ENCODE peak calls at places on chromosomes 1 and 21, in eight cellular contexts. One of them, this sample, is unnamed.

GRCh38 chr1:77742011-77742555 is 17.6 kb downstream of the USP33 start:
- DNase-seq in activated naive CD4-positive, alpha-beta T cell treated with anti-CD3 and anti-CD28 coated beads for 36 hours: no peak
- DNase-seq in cardiac septum: no peak
- DNase-seq in neuronal stem cell: no peak
- DNase-seq in ovary: no peak
- DNase-seq in fibroblast of gingiva: no peak
- DNase-seq in stimulated activated CD4-positive, alpha-beta T cell treated with anti-CD3 and anti-CD28 coated beads, Interleukin-4, amount 100 ng/mL, for 24 hours: no peak
- DNase-seq in upper lobe of right lung: no peak
- DNase-seq in this sample: no peak

GRCh38 chr1:177256153-177256814 is 85.5 kb downstream of the BRINP2 start:
- DNase-seq in activated naive CD4-positive, alpha-beta T cell treated with anti-CD3 and anti-CD28 coated beads for 36 hours: peak
- DNase-seq in cardiac septum: no peak
- DNase-seq in neuronal stem cell: peak
- DNase-seq in ovary: peak
- DNase-seq in fibroblast of gingiva: peak
- DNase-seq in stimulated activated CD4-positive, alpha-beta T cell treated with anti-CD3 and anti-CD28 coated beads, Interleukin-4, amount 100 ng/mL, for 24 hours: no peak
- DNase-seq in upper lobe of right lung: peak
- DNase-seq in this sample: peak

GRCh38 chr1:198699167-198700015 is 60.6 kb downstream of the PTPRC start:
- DNase-seq in activated naive CD4-positive, alpha-beta T cell treated with anti-CD3 and anti-CD28 coated beads for 36 hours: peak
- DNase-seq in cardiac septum: no peak
- DNase-seq in neuronal stem cell: peak
- DNase-seq in ovary: no peak
- DNase-seq in fibroblast of gingiva: no peak
- DNase-seq in stimulated activated CD4-positive, alpha-beta T cell treated with anti-CD3 and anti-CD28 coated beads, Interleukin-4, amount 100 ng/mL, for 24 hours: peak
- DNase-seq in upper lobe of right lung: peak
- DNase-seq in this sample: peak

GRCh38 chr1:38783659-38784229 is 75.8 kb downstream of the RRAGC start:
- DNase-seq in activated naive CD4-positive, alpha-beta T cell treated with anti-CD3 and anti-CD28 coated beads for 36 hours: no peak
- DNase-seq in cardiac septum: no peak
- DNase-seq in neuronal stem cell: no peak
- DNase-seq in ovary: no peak
- DNase-seq in fibroblast of gingiva: no peak
- DNase-seq in stimulated activated CD4-positive, alpha-beta T cell treated with anti-CD3 and anti-CD28 coated beads, Interleukin-4, amount 100 ng/mL, for 24 hours: no peak
- DNase-seq in upper lobe of right lung: no peak
- DNase-seq in this sample: no peak

GRCh38 chr1:47547753-47548152 is 109.9 kb downstream of the FOXD2 start:
- DNase-seq in activated naive CD4-positive, alpha-beta T cell treated with anti-CD3 and anti-CD28 coated beads for 36 hours: no peak
- DNase-seq in cardiac septum: no peak
- DNase-seq in neuronal stem cell: no peak
- DNase-seq in ovary: no peak
- DNase-seq in fibroblast of gingiva: no peak
- DNase-seq in stimulated activated CD4-positive, alpha-beta T cell treated with anti-CD3 and anti-CD28 coated beads, Interleukin-4, amount 100 ng/mL, for 24 hours: no peak
- DNase-seq in upper lobe of right lung: no peak
- DNase-seq in this sample: no peak

GRCh38 chr1:197736689-197737088 is 38.6 kb downstream of the DENND1B start:
- DNase-seq in activated naive CD4-positive, alpha-beta T cell treated with anti-CD3 and anti-CD28 coated beads for 36 hours: no peak
- DNase-seq in cardiac septum: no peak
- DNase-seq in neuronal stem cell: no peak
- DNase-seq in ovary: no peak
- DNase-seq in fibroblast of gingiva: peak
- DNase-seq in stimulated activated CD4-positive, alpha-beta T cell treated with anti-CD3 and anti-CD28 coated beads, Interleukin-4, amount 100 ng/mL, for 24 hours: no peak
- DNase-seq in upper lobe of right lung: no peak
- DNase-seq in this sample: no peak

GRCh38 chr21:32603131-32603530 is 9.0 kb downstream of the CFAP298 start:
- DNase-seq in activated naive CD4-positive, alpha-beta T cell treated with anti-CD3 and anti-CD28 coated beads for 36 hours: no peak
- DNase-seq in cardiac septum: no peak
- DNase-seq in neuronal stem cell: no peak
- DNase-seq in ovary: no peak
- DNase-seq in fibroblast of gingiva: no peak
- DNase-seq in stimulated activated CD4-positive, alpha-beta T cell treated with anti-CD3 and anti-CD28 coated beads, Interleukin-4, amount 100 ng/mL, for 24 hours: no peak
- DNase-seq in upper lobe of right lung: no peak
- DNase-seq in this sample: no peak

GRCh38 chr1:16189921-16190499 is 22.4 kb downstream of the ARHGEF19 start:
- DNase-seq in activated naive CD4-positive, alpha-beta T cell treated with anti-CD3 and anti-CD28 coated beads for 36 hours: no peak
- DNase-seq in cardiac septum: no peak
- DNase-seq in neuronal stem cell: no peak
- DNase-seq in ovary: no peak
- DNase-seq in fibroblast of gingiva: peak
- DNase-seq in stimulated activated CD4-positive, alpha-beta T cell treated with anti-CD3 and anti-CD28 coated beads, Interleukin-4, amount 100 ng/mL, for 24 hours: no peak
- DNase-seq in upper lobe of right lung: no peak
- DNase-seq in this sample: no peak

GRCh38 chr1:155877945-155878344 is 18.6 kb downstream of the SYT11 start:
- DNase-seq in activated naive CD4-positive, alpha-beta T cell treated with anti-CD3 and anti-CD28 coated beads for 36 hours: no peak
- DNase-seq in cardiac septum: no peak
- DNase-seq in neuronal stem cell: no peak
- DNase-seq in ovary: no peak
- DNase-seq in fibroblast of gingiva: no peak
- DNase-seq in stimulated activated CD4-positive, alpha-beta T cell treated with anti-CD3 and anti-CD28 coated beads, Interleukin-4, amount 100 ng/mL, for 24 hours: no peak
- DNase-seq in upper lobe of right lung: no peak
- DNase-seq in this sample: no peak

GRCh38 chr1:167208624-167208976 is 12.1 kb upstream of the POU2F1 start:
- DNase-seq in activated naive CD4-positive, alpha-beta T cell treated with anti-CD3 and anti-CD28 coated beads for 36 hours: no peak
- DNase-seq in cardiac septum: no peak
- DNase-seq in neuronal stem cell: no peak
- DNase-seq in ovary: no peak
- DNase-seq in fibroblast of gingiva: no peak
- DNase-seq in stimulated activated CD4-positive, alpha-beta T cell treated with anti-CD3 and anti-CD28 coated beads, Interleukin-4, amount 100 ng/mL, for 24 hours: no peak
- DNase-seq in upper lobe of right lung: no peak
- DNase-seq in this sample: no peak

GRCh38 chr1:7824701-7825100 is 28.2 kb downstream of the UTS2 start:
- DNase-seq in activated naive CD4-positive, alpha-beta T cell treated with anti-CD3 and anti-CD28 coated beads for 36 hours: no peak
- DNase-seq in cardiac septum: no peak
- DNase-seq in neuronal stem cell: no peak
- DNase-seq in ovary: no peak
- DNase-seq in fibroblast of gingiva: no peak
- DNase-seq in stimulated activated CD4-positive, alpha-beta T cell treated with anti-CD3 and anti-CD28 coated beads, Interleukin-4, amount 100 ng/mL, for 24 hours: no peak
- DNase-seq in upper lobe of right lung: no peak
- DNase-seq in this sample: no peak

GRCh38 chr1:199545780-199546179 is 481.7 kb upstream of the NR5A2 start:
- DNase-seq in activated naive CD4-positive, alpha-beta T cell treated with anti-CD3 and anti-CD28 coated beads for 36 hours: peak
- DNase-seq in cardiac septum: no peak
- DNase-seq in neuronal stem cell: no peak
- DNase-seq in ovary: no peak
- DNase-seq in fibroblast of gingiva: no peak
- DNase-seq in stimulated activated CD4-positive, alpha-beta T cell treated with anti-CD3 and anti-CD28 coated beads, Interleukin-4, amount 100 ng/mL, for 24 hours: no peak
- DNase-seq in upper lobe of right lung: no peak
- DNase-seq in this sample: peak

GRCh38 chr1:173149887-173150286 is 57.2 kb downstream of the TNFSF4 start:
- DNase-seq in activated naive CD4-positive, alpha-beta T cell treated with anti-CD3 and anti-CD28 coated beads for 36 hours: no peak
- DNase-seq in cardiac septum: no peak
- DNase-seq in neuronal stem cell: no peak
- DNase-seq in ovary: no peak
- DNase-seq in fibroblast of gingiva: peak
- DNase-seq in stimulated activated CD4-positive, alpha-beta T cell treated with anti-CD3 and anti-CD28 coated beads, Interleukin-4, amount 100 ng/mL, for 24 hours: no peak
- DNase-seq in upper lobe of right lung: no peak
- DNase-seq in this sample: no peak

GRCh38 chr1:37262439-37263170 is 211.8 kb upstream of the ZC3H12A start:
- DNase-seq in activated naive CD4-positive, alpha-beta T cell treated with anti-CD3 and anti-CD28 coated beads for 36 hours: no peak
- DNase-seq in cardiac septum: no peak
- DNase-seq in neuronal stem cell: no peak
- DNase-seq in ovary: no peak
- DNase-seq in fibroblast of gingiva: no peak
- DNase-seq in stimulated activated CD4-positive, alpha-beta T cell treated with anti-CD3 and anti-CD28 coated beads, Interleukin-4, amount 100 ng/mL, for 24 hours: no peak
- DNase-seq in upper lobe of right lung: no peak
- DNase-seq in this sample: no peak

GRCh38 chr1:151013518-151013917 is 5.3 kb downstream of the PRUNE1 start:
- DNase-seq in activated naive CD4-positive, alpha-beta T cell treated with anti-CD3 and anti-CD28 coated beads for 36 hours: no peak
- DNase-seq in cardiac septum: no peak
- DNase-seq in neuronal stem cell: no peak
- DNase-seq in ovary: no peak
- DNase-seq in fibroblast of gingiva: no peak
- DNase-seq in stimulated activated CD4-positive, alpha-beta T cell treated with anti-CD3 and anti-CD28 coated beads, Interleukin-4, amount 100 ng/mL, for 24 hours: no peak
- DNase-seq in upper lobe of right lung: no peak
- DNase-seq in this sample: no peak

GRCh38 chr1:58664881-58665280 is 35.0 kb downstream of the MYSM1 start:
- DNase-seq in activated naive CD4-positive, alpha-beta T cell treated with anti-CD3 and anti-CD28 coated beads for 36 hours: no peak
- DNase-seq in cardiac septum: no peak
- DNase-seq in neuronal stem cell: no peak
- DNase-seq in ovary: no peak
- DNase-seq in fibroblast of gingiva: peak
- DNase-seq in stimulated activated CD4-positive, alpha-beta T cell treated with anti-CD3 and anti-CD28 coated beads, Interleukin-4, amount 100 ng/mL, for 24 hours: no peak
- DNase-seq in upper lobe of right lung: no peak
- DNase-seq in this sample: no peak

GRCh38 chr21:38669186-38669585 is 136.5 kb upstream of the ETS2 start:
- DNase-seq in activated naive CD4-positive, alpha-beta T cell treated with anti-CD3 and anti-CD28 coated beads for 36 hours: peak
- DNase-seq in cardiac septum: no peak
- DNase-seq in neuronal stem cell: no peak
- DNase-seq in ovary: no peak
- DNase-seq in fibroblast of gingiva: peak
- DNase-seq in stimulated activated CD4-positive, alpha-beta T cell treated with anti-CD3 and anti-CD28 coated beads, Interleukin-4, amount 100 ng/mL, for 24 hours: no peak
- DNase-seq in upper lobe of right lung: no peak
- DNase-seq in this sample: peak

GRCh38 chr1:94759188-94759587 is 61.0 kb upstream of the SLC44A3 start:
- DNase-seq in activated naive CD4-positive, alpha-beta T cell treated with anti-CD3 and anti-CD28 coated beads for 36 hours: no peak
- DNase-seq in cardiac septum: no peak
- DNase-seq in neuronal stem cell: no peak
- DNase-seq in ovary: no peak
- DNase-seq in fibroblast of gingiva: no peak
- DNase-seq in stimulated activated CD4-positive, alpha-beta T cell treated with anti-CD3 and anti-CD28 coated beads, Interleukin-4, amount 100 ng/mL, for 24 hours: no peak
- DNase-seq in upper lobe of right lung: no peak
- DNase-seq in this sample: no peak

GRCh38 chr1:163395767-163396166 is 74.0 kb downstream of the NUF2 start:
- DNase-seq in activated naive CD4-positive, alpha-beta T cell treated with anti-CD3 and anti-CD28 coated beads for 36 hours: no peak
- DNase-seq in cardiac septum: no peak
- DNase-seq in neuronal stem cell: no peak
- DNase-seq in ovary: no peak
- DNase-seq in fibroblast of gingiva: no peak
- DNase-seq in stimulated activated CD4-positive, alpha-beta T cell treated with anti-CD3 and anti-CD28 coated beads, Interleukin-4, amount 100 ng/mL, for 24 hours: no peak
- DNase-seq in upper lobe of right lung: no peak
- DNase-seq in this sample: no peak

GRCh38 chr1:90640325-90640724 is 76.8 kb downstream of the BARHL2 start:
- DNase-seq in activated naive CD4-positive, alpha-beta T cell treated with anti-CD3 and anti-CD28 coated beads for 36 hours: no peak
- DNase-seq in cardiac septum: no peak
- DNase-seq in neuronal stem cell: no peak
- DNase-seq in ovary: no peak
- DNase-seq in fibroblast of gingiva: no peak
- DNase-seq in stimulated activated CD4-positive, alpha-beta T cell treated with anti-CD3 and anti-CD28 coated beads, Interleukin-4, amount 100 ng/mL, for 24 hours: no peak
- DNase-seq in upper lobe of right lung: no peak
- DNase-seq in this sample: no peak

GRCh38 chr1:94055459-94056122 is 65.4 kb downstream of the ABCA4 start:
- DNase-seq in activated naive CD4-positive, alpha-beta T cell treated with anti-CD3 and anti-CD28 coated beads for 36 hours: no peak
- DNase-seq in cardiac septum: no peak
- DNase-seq in neuronal stem cell: no peak
- DNase-seq in ovary: no peak
- DNase-seq in fibroblast of gingiva: no peak
- DNase-seq in stimulated activated CD4-positive, alpha-beta T cell treated with anti-CD3 and anti-CD28 coated beads, Interleukin-4, amount 100 ng/mL, for 24 hours: no peak
- DNase-seq in upper lobe of right lung: no peak
- DNase-seq in this sample: no peak

GRCh38 chr1:86224651-86225050 is 68.1 kb upstream of the COL24A1 start:
- DNase-seq in activated naive CD4-positive, alpha-beta T cell treated with anti-CD3 and anti-CD28 coated beads for 36 hours: no peak
- DNase-seq in cardiac septum: no peak
- DNase-seq in neuronal stem cell: no peak
- DNase-seq in ovary: no peak
- DNase-seq in fibroblast of gingiva: no peak
- DNase-seq in stimulated activated CD4-positive, alpha-beta T cell treated with anti-CD3 and anti-CD28 coated beads, Interleukin-4, amount 100 ng/mL, for 24 hours: no peak
- DNase-seq in upper lobe of right lung: no peak
- DNase-seq in this sample: no peak

GRCh38 chr1:27403065-27403726 is 10.8 kb downstream of the GPR3 start:
- DNase-seq in activated naive CD4-positive, alpha-beta T cell treated with anti-CD3 and anti-CD28 coated beads for 36 hours: peak
- DNase-seq in cardiac septum: peak
- DNase-seq in neuronal stem cell: no peak
- DNase-seq in ovary: peak
- DNase-seq in fibroblast of gingiva: peak
- DNase-seq in stimulated activated CD4-positive, alpha-beta T cell treated with anti-CD3 and anti-CD28 coated beads, Interleukin-4, amount 100 ng/mL, for 24 hours: peak
- DNase-seq in upper lobe of right lung: peak
- DNase-seq in this sample: no peak

GRCh38 chr1:43288058-43288784 is 2.8 kb upstream of the C1orf210 start:
- DNase-seq in activated naive CD4-positive, alpha-beta T cell treated with anti-CD3 and anti-CD28 coated beads for 36 hours: no peak
- DNase-seq in cardiac septum: no peak
- DNase-seq in neuronal stem cell: no peak
- DNase-seq in ovary: no peak
- DNase-seq in fibroblast of gingiva: no peak
- DNase-seq in stimulated activated CD4-positive, alpha-beta T cell treated with anti-CD3 and anti-CD28 coated beads, Interleukin-4, amount 100 ng/mL, for 24 hours: no peak
- DNase-seq in upper lobe of right lung: peak
- DNase-seq in this sample: no peak

GRCh38 chr1:15850450-15851079 is 3.1 kb downstream of the SPEN start:
- DNase-seq in activated naive CD4-positive, alpha-beta T cell treated with anti-CD3 and anti-CD28 coated beads for 36 hours: no peak
- DNase-seq in cardiac septum: no peak
- DNase-seq in neuronal stem cell: no peak
- DNase-seq in ovary: no peak
- DNase-seq in fibroblast of gingiva: no peak
- DNase-seq in stimulated activated CD4-positive, alpha-beta T cell treated with anti-CD3 and anti-CD28 coated beads, Interleukin-4, amount 100 ng/mL, for 24 hours: no peak
- DNase-seq in upper lobe of right lung: no peak
- DNase-seq in this sample: no peak

GRCh38 chr1:62066713-62067112 is 127.9 kb upstream of the L1TD1 start:
- DNase-seq in activated naive CD4-positive, alpha-beta T cell treated with anti-CD3 and anti-CD28 coated beads for 36 hours: no peak
- DNase-seq in cardiac septum: no peak
- DNase-seq in neuronal stem cell: no peak
- DNase-seq in ovary: no peak
- DNase-seq in fibroblast of gingiva: no peak
- DNase-seq in stimulated activated CD4-positive, alpha-beta T cell treated with anti-CD3 and anti-CD28 coated beads, Interleukin-4, amount 100 ng/mL, for 24 hours: no peak
- DNase-seq in upper lobe of right lung: no peak
- DNase-seq in this sample: no peak

GRCh38 chr1:97108200-97108599 is 386.6 kb downstream of the PTBP2 start:
- DNase-seq in activated naive CD4-positive, alpha-beta T cell treated with anti-CD3 and anti-CD28 coated beads for 36 hours: no peak
- DNase-seq in cardiac septum: no peak
- DNase-seq in neuronal stem cell: no peak
- DNase-seq in ovary: no peak
- DNase-seq in fibroblast of gingiva: no peak
- DNase-seq in stimulated activated CD4-positive, alpha-beta T cell treated with anti-CD3 and anti-CD28 coated beads, Interleukin-4, amount 100 ng/mL, for 24 hours: no peak
- DNase-seq in upper lobe of right lung: no peak
- DNase-seq in this sample: no peak

GRCh38 chr1:40315795-40316594 is 1.1 kb downstream of the COL9A2 start:
- DNase-seq in activated naive CD4-positive, alpha-beta T cell treated with anti-CD3 and anti-CD28 coated beads for 36 hours: peak
- DNase-seq in cardiac septum: no peak
- DNase-seq in neuronal stem cell: peak
- DNase-seq in ovary: no peak
- DNase-seq in fibroblast of gingiva: no peak
- DNase-seq in stimulated activated CD4-positive, alpha-beta T cell treated with anti-CD3 and anti-CD28 coated beads, Interleukin-4, amount 100 ng/mL, for 24 hours: peak
- DNase-seq in upper lobe of right lung: no peak
- DNase-seq in this sample: no peak

This sample was measured in Calu3.